ENCODE peak calls at places on chromosomes 4 and X, in four cellular contexts. A is mucosa of gallbladder, W is left colon, M is GM12865. N is an unnamed sample.

GRCh38 chr4:144449623-144450022 is 196.3 kb upstream of the HHIP start:
- DNase-seq in M (no peak), A (no peak), W (peak; percentile 4), N (no peak)

GRCh38 chrX:1341531-1342179 is 5.1 kb downstream of the IL3RA start:
- DNase-seq in A (no peak), W (no peak), M (no peak), N (no peak)

GRCh38 chr4:183700407-183700806 is 41.3 kb downstream of the TRAPPC11 start:
- DNase-seq in M (no peak), A (no peak), W (no peak), N (no peak)

GRCh38 chrX:133580630-133581029 is 165.3 kb upstream of the GPC4 start:
- DNase-seq in A (no peak), M (no peak), W (no peak), N (no peak)

GRCh38 chrX:140701480-140701879 is 8.1 kb upstream of the LINC00632 start:
- DNase-seq in A (no peak), M (peak; percentile 26), W (no peak), N (no peak)

GRCh38 chr4:93199492-93199891 is 629.1 kb upstream of the ATOH1 start:
- DNase-seq in M (peak; percentile 26), W (no peak), A (no peak), N (peak; percentile 21)

GRCh38 chr4:110278127-110278526 is 79.7 kb upstream of the ELOVL6 start:
- DNase-seq in M (no peak), W (no peak), A (no peak), N (no peak)

GRCh38 chr4:181504846-181505374 is 738.3 kb upstream of the TENM3 start:
- DNase-seq in A (no peak), W (no peak), M (no peak), N (no peak)

GRCh38 chrX:102339312-102340298 is 92.6 kb downstream of the NXF2 start:
- DNase-seq in M (peak; percentile 15), A (no peak), W (no peak), N (no peak)

GRCh38 chrX:86171366-86171765 is 23.1 kb downstream of the DACH2 start:
- DNase-seq in A (no peak), W (no peak), M (peak; percentile 40), N (no peak)

GRCh38 chr4:186666750-186667149 is 56.9 kb downstream of the FAT1 start:
- DNase-seq in M (no peak), W (no peak), A (no peak), N (no peak)

GRCh38 chrX:13685126-13685763 is 3.7 kb upstream of the RAB9A start:
- DNase-seq in A (no peak), M (no peak), W (no peak), N (no peak)

GRCh38 chr4:55311792-55312490 is 34.1 kb upstream of the SRD5A3 start:
- DNase-seq in W (no peak), M (no peak), A (no peak), N (peak; percentile 10)

GRCh38 chrX:137052641-137053235 is 18.9 kb upstream of the GPR101 start:
- DNase-seq in W (no peak), A (no peak), M (no peak), N (peak; percentile 2)

GRCh38 chr4:165351359-165352130 is 24.1 kb downstream of the MSMO1 start:
- DNase-seq in A (no peak), W (no peak), M (no peak), N (no peak)

GRCh38 chr4:143241892-143242291 is 57.2 kb downstream of the USP38 start:
- DNase-seq in A (no peak), M (peak; percentile 7), W (no peak), N (no peak)

GRCh38 chr4:139872274-139872673 is 206.7 kb downstream of the MGST2 start:
- DNase-seq in A (no peak), M (no peak), W (no peak), N (no peak)

GRCh38 chr4:142222127-142222526 is 585.7 kb downstream of the IL15 start:
- DNase-seq in A (no peak), W (no peak), M (no peak), N (no peak)

GRCh38 chr4:187302456-187302855 is 578.8 kb upstream of the FAT1 start:
- DNase-seq in W (no peak), A (no peak), M (no peak), N (no peak)

GRCh38 chr4:138259801-138260200 is 17.7 kb upstream of the SLC7A11 start:
- DNase-seq in M (no peak), W (no peak), A (no peak), N (no peak)

GRCh38 chrX:19888419-19888879 is 1.0 kb upstream of the SH3KBP1 start:
- DNase-seq in M (peak; percentile 65), W (no peak), A (peak; percentile 52), N (peak; percentile 44)

GRCh38 chr4:8377103-8378075 is 63.1 kb downstream of the ACOX3 start:
- DNase-seq in M (no peak), A (no peak), W (no peak), N (no peak)

GRCh38 chr4:153249199-153250154 is 45.2 kb downstream of the TRIM2 start:
- DNase-seq in W (peak; percentile 91), A (peak; percentile 70), M (peak; percentile 79), N (peak; percentile 80)

GRCh38 chrX:85223359-85223758 is 20.2 kb downstream of the SATL1 start:
- DNase-seq in W (no peak), M (no peak), A (no peak), N (no peak)

GRCh38 chrX:47272013-47272408 is 39.2 kb downstream of the USP11 start:
- DNase-seq in W (no peak), A (no peak), M (no peak), N (no peak)

GRCh38 chr4:177737387-177737965 is 295.2 kb upstream of the AGA start:
- DNase-seq in W (no peak), A (no peak), M (no peak), N (no peak)

GRCh38 chr4:114773341-114773740 is 174.7 kb downstream of the UGT8 start:
- DNase-seq in W (no peak), A (no peak), M (no peak), N (no peak)

GRCh38 chr4:41883988-41884737 is 51.1 kb upstream of the TMEM33 start:
- DNase-seq in A (no peak), W (no peak), M (no peak), N (peak; percentile 65)

GRCh38 chrX:23803931-23804381 is 21.0 kb downstream of the SAT1 start:
- DNase-seq in M (no peak), W (no peak), A (peak; percentile 36), N (peak; percentile 46)

GRCh38 chrX:49053223-49054072 is 5.4 kb upstream of the CCDC120 start:
- DNase-seq in M (peak; percentile 82), W (peak; percentile 67), A (peak; percentile 38), N (peak; percentile 53)

GRCh38 chr4:142238589-142238988 is 602.2 kb downstream of the IL15 start:
- DNase-seq in W (no peak), A (no peak), M (no peak), N (no peak)

GRCh38 chr4:80101768-80102116 is 28.7 kb upstream of the ANTXR2 start:
- DNase-seq in A (no peak), W (no peak), M (no peak), N (no peak)